ENCODE peak calls at places on chromosomes 4 and X, in eight cellular contexts. M is stimulated activated naive CD8-positive, alpha-beta T cell treated with anti-CD3 and anti-CD28 coated beads, Interleukin-15, Interleukin-2, amounts not matched to agents 100 U/mL and 50 U/mL, for 24 hours; J is GM12864; H is epithelial cell of esophagus; V is GF-D8; Z is fibroblast of lung; F is ovary; W is Panc1. I is an unnamed sample.

GRCh38 chr4:151690884-151691283 is 69.9 kb downstream of the GATB start:
- DNase-seq in M (no peak), W (no peak), Z (peak), F (no peak), H (no peak), V (no peak), J (no peak), I (no peak)

GRCh38 chr4:8525383-8526120 is 54.6 kb upstream of the GPR78 start:
- DNase-seq in J (no peak), F (peak), W (no peak), Z (peak), V (no peak), M (no peak), H (no peak), I (no peak)

GRCh38 chr4:54402880-54403503 is 173.9 kb downstream of the PDGFRA start:
- DNase-seq in F (no peak), Z (no peak), H (no peak), M (no peak), J (no peak), V (no peak), W (no peak), I (no peak)

GRCh38 chr4:93605163-93605562 is 223.4 kb upstream of the ATOH1 start:
- DNase-seq in H (peak), J (no peak), M (no peak), W (no peak), V (no peak), F (no peak), Z (no peak), I (no peak)

GRCh38 chr4:6999172-7000086 is 43.7 kb upstream of the TADA2B start:
- DNase-seq in Z (no peak), M (no peak), H (peak), V (no peak), W (no peak), F (no peak), J (no peak), I (no peak)

GRCh38 chr4:128835498-128836222 is 26.2 kb downstream of the JADE1 start:
- DNase-seq in Z (peak), F (peak), V (no peak), M (no peak), H (no peak), W (no peak), J (no peak), I (no peak)

GRCh38 chrX:103791233-103791632 is 14.6 kb downstream of the PLP1 start:
- DNase-seq in F (no peak), Z (peak), W (no peak), J (no peak), V (no peak), M (no peak), H (no peak), I (no peak)

GRCh38 chrX:38215141-38215540 is 5.5 kb downstream of the SRPX start:
- DNase-seq in V (no peak), Z (peak), J (no peak), W (no peak), F (no peak), M (no peak), H (peak), I (no peak)

GRCh38 chrX:140087865-140088264 is 122.5 kb upstream of the CXorf66 start:
- DNase-seq in M (no peak), W (no peak), J (no peak), F (no peak), V (no peak), H (no peak), Z (no peak), I (peak)

GRCh38 chr4:174834477-174834876 is 5.4 kb upstream of the GLRA3 start:
- DNase-seq in V (no peak), M (no peak), H (no peak), J (no peak), F (no peak), W (no peak), Z (no peak), I (no peak)

GRCh38 chr4:101232074-101232776 is 115.1 kb downstream of the PPP3CA start:
- DNase-seq in F (peak), Z (peak), J (no peak), M (peak), H (peak), V (no peak), W (no peak), I (no peak)

GRCh38 chr4:155392486-155393184 is 15.9 kb upstream of the MAP9 start:
- DNase-seq in V (no peak), Z (peak), W (peak), J (no peak), F (no peak), H (peak), M (no peak), I (peak)

GRCh38 chr4:7842384-7843279 is 97.0 kb downstream of the AFAP1 start:
- DNase-seq in F (peak), W (peak), V (no peak), M (no peak), J (no peak), Z (peak), H (peak), I (peak)

GRCh38 chr4:8101213-8101781 is 57.3 kb downstream of the ABLIM2 start:
- DNase-seq in V (no peak), Z (no peak), M (no peak), H (peak), W (no peak), J (no peak), F (peak), I (no peak)

GRCh38 chr4:3436048-3436797 is 5.5 kb upstream of the HGFAC start:
- DNase-seq in H (peak), Z (no peak), J (no peak), V (no peak), F (no peak), W (no peak), M (no peak), I (no peak)

GRCh38 chr4:14196141-14196540 is 568.6 kb upstream of the BOD1L1 start:
- DNase-seq in H (peak), W (no peak), Z (peak), V (no peak), M (peak), F (no peak), J (no peak), I (peak)

GRCh38 chr4:122539861-122540465 is 80.9 kb downstream of the IL21 start:
- DNase-seq in J (no peak), W (no peak), M (no peak), Z (peak), H (peak), F (no peak), V (peak), I (no peak)

GRCh38 chr4:7815562-7815961 is 124.1 kb downstream of the AFAP1 start:
- DNase-seq in W (no peak), M (no peak), H (peak), F (no peak), V (no peak), J (no peak), Z (peak), I (no peak)

GRCh38 chrX:67426946-67427345 is 116.9 kb upstream of the AR start:
- DNase-seq in F (no peak), W (no peak), H (no peak), J (no peak), V (no peak), Z (no peak), M (no peak), I (peak)

GRCh38 chr4:107896651-107897050 is 34.7 kb upstream of the CYP2U1 start:
- DNase-seq in F (no peak), H (no peak), W (no peak), M (no peak), V (no peak), Z (no peak), J (no peak), I (no peak)

GRCh38 chrX:48540015-48540350 is 469 bp downstream of the TBC1D25 start:
- DNase-seq in Z (peak), F (peak), V (peak), W (no peak), M (peak), H (peak), J (peak), I (no peak)

GRCh38 chr4:183492791-183493221 is 12.1 kb upstream of the ING2 start:
- DNase-seq in W (no peak), J (no peak), M (no peak), Z (peak), H (peak), F (no peak), V (no peak), I (no peak)

GRCh38 chr4:79364048-79364447 is 38.2 kb upstream of the NAA11 start:
- DNase-seq in W (no peak), Z (no peak), V (no peak), J (no peak), M (no peak), H (no peak), F (no peak), I (no peak)

GRCh38 chrX:9958183-9958582 is 9.0 kb upstream of the CLDN34 start:
- DNase-seq in H (no peak), Z (no peak), J (no peak), W (no peak), M (no peak), V (no peak), F (no peak), I (no peak)